ENCODE peak calls at places on chromosome 19, in four cellular contexts. X is CD8-positive, alpha-beta T cell; R is kidney; S is tibial nerve. J is an unnamed sample.
A peak's percentile ranks its signal among the peaks of the same experiment; 100 is the strongest.

GRCh38 chr19:46717716-46718143 is 816 bp upstream of the PRKD2 start:
- DNase-seq in X (no peak), R (no peak), S (no peak), J (no peak)

GRCh38 chr19:42277821-42278809 is 9.1 kb downstream of the CIC start:
- DNase-seq in X (no peak), S (no peak), R (peak; percentile 72), J (no peak)

GRCh38 chr19:43444531-43445340 is 20.7 kb downstream of the LYPD3 start:
- DNase-seq in R (peak; percentile 80), X (no peak), S (no peak), J (no peak)

GRCh38 chr19:38093587-38093986 is 130.4 kb downstream of the DPF1 start:
- DNase-seq in X (no peak), R (no peak), S (no peak), J (no peak)

GRCh38 chr19:12676384-12676792 is 5.3 kb downstream of the DHPS start:
- DNase-seq in S (peak; percentile 88), X (peak; percentile 88), R (peak; percentile 91), J (peak; percentile 87)

GRCh38 chr19:18684642-18684993 is 1.1 kb downstream of the CRTC1 start:
- DNase-seq in X (no peak), R (no peak), S (no peak), J (no peak)

GRCh38 chr19:51394045-51394836 is 3.9 kb upstream of the C19orf84 start:
- DNase-seq in S (peak; percentile 94), X (peak; percentile 85), R (peak; percentile 94), J (peak; percentile 98)

GRCh38 chr19:38265213-38265861 is 964 bp downstream of the SPINT2 start:
- DNase-seq in S (no peak), R (peak; percentile 77), X (peak; percentile 48), J (no peak)

GRCh38 chr19:29668746-29669609 is 3.7 kb downstream of the PLEKHF1 start:
- DNase-seq in X (peak; percentile 54), S (no peak), R (no peak), J (no peak)

GRCh38 chr19:46668662-46669061 is 7.7 kb upstream of the DACT3 start:
- DNase-seq in R (no peak), X (no peak), S (no peak), J (no peak)

GRCh38 chr19:51473009-51473707 is 5.2 kb upstream of the CEACAM18 start:
- DNase-seq in S (peak; percentile 93), R (no peak), X (peak; percentile 90), J (peak; percentile 61)

GRCh38 chr19:19997656-19998268 is 41.5 kb downstream of the ZNF682 start:
- DNase-seq in S (no peak), X (peak; percentile 54), R (no peak), J (peak; percentile 54)

GRCh38 chr19:1672038-1672768 is 19.8 kb upstream of the TCF3 start:
- DNase-seq in R (peak; percentile 80), X (peak; percentile 78), S (no peak), J (no peak)

GRCh38 chr19:1830568-1830967 is 17.7 kb downstream of the REXO1 start:
- DNase-seq in R (no peak), X (no peak), S (no peak), J (no peak)

GRCh38 chr19:991174-991931 is 7.2 kb downstream of the WDR18 start:
- DNase-seq in R (peak; percentile 83), X (no peak), S (no peak), J (no peak)

GRCh38 chr19:29487432-29487831 is 38.4 kb upstream of the VSTM2B start:
- DNase-seq in X (peak; percentile 29), R (no peak), S (no peak), J (no peak)

GRCh38 chr19:15680923-15681322 is 8.0 kb downstream of the CYP4F12 start:
- DNase-seq in R (no peak), S (no peak), X (no peak), J (no peak)

GRCh38 chr19:38557205-38557799 is 60.5 kb downstream of the MAP4K1 start:
- DNase-seq in S (no peak), X (peak; percentile 61), R (no peak), J (no peak)

GRCh38 chr19:30481823-30482222 is 109.6 kb downstream of the ZNF536 start:
- DNase-seq in S (no peak), R (no peak), X (no peak), J (no peak)

GRCh38 chr19:18144361-18144760 is 8.6 kb upstream of the PIK3R2 start:
- DNase-seq in S (no peak), X (no peak), R (no peak), J (no peak)

GRCh38 chr19:55670280-55671053 is 4.6 kb upstream of the EPN1 start:
- DNase-seq in S (no peak), R (peak; percentile 93), X (no peak), J (no peak)

GRCh38 chr19:2337329-2337707 is 8.8 kb downstream of the SPPL2B start:
- DNase-seq in X (no peak), S (peak; percentile 35), R (no peak), J (no peak)

GRCh38 chr19:12994701-12995595 is at the start of gene NFIX:
- DNase-seq in X (peak; percentile 70), R (peak; percentile 85), S (peak; percentile 56), J (no peak)

GRCh38 chr19:873084-874019 is 13.9 kb downstream of the CFD start:
- DNase-seq in R (peak; percentile 89), S (no peak), X (peak; percentile 85), J (no peak)

GRCh38 chr19:30066781-30067759 is 125.0 kb downstream of the URI1 start:
- DNase-seq in X (no peak), S (no peak), R (peak; percentile 32), J (no peak)

GRCh38 chr19:5700455-5701092 is 10.5 kb downstream of the RPL36 start:
- DNase-seq in R (no peak), X (no peak), S (no peak), J (no peak)

GRCh38 chr19:35213678-35214632 is 14.6 kb downstream of the FAM187B start:
- DNase-seq in R (peak; percentile 84), X (peak; percentile 80), S (peak; percentile 85), J (no peak)

GRCh38 chr19:2391118-2391725 is 31.2 kb downstream of the TMPRSS9 start:
- DNase-seq in X (peak; percentile 51), S (peak; percentile 55), R (no peak), J (peak; percentile 35)

GRCh38 chr19:35088514-35088913 is 27.1 kb upstream of the FXYD3 start:
- DNase-seq in R (no peak), S (no peak), X (no peak), J (no peak)

GRCh38 chr19:21158523-21159135 is 16.8 kb downstream of the ZNF431 start:
- DNase-seq in S (no peak), X (no peak), R (no peak), J (no peak)

GRCh38 chr19:9709305-9709704 is 34.4 kb upstream of the ZNF562 start:
- DNase-seq in R (no peak), X (no peak), S (no peak), J (no peak)

GRCh38 chr19:7385062-7385461 is 36.3 kb downstream of the ARHGEF18 start:
- DNase-seq in R (peak; percentile 2), X (no peak), S (no peak), J (no peak)
- H3K36me3 ChIP-seq in R (no peaks in the 10 kb centered on the region), X (peaks cover 54% of the 10 kb centered on the region), S (no peaks in the 10 kb centered on the region), J (no peaks in the 10 kb centered on the region)

GRCh38 chr19:39865186-39865585 is 19.0 kb upstream of the FBL start:
- DNase-seq in S (no peak), R (no peak), X (no peak), J (no peak)

GRCh38 chr19:39865953-39866352 is 19.8 kb upstream of the FBL start:
- DNase-seq in R (no peak), S (no peak), X (no peak), J (no peak)

GRCh38 chr19:39864118-39864517 is 17.9 kb upstream of the FBL start:
- DNase-seq in X (no peak), R (no peak), S (no peak), J (no peak)

GRCh38 chr19:39867952-39868351 is 21.8 kb upstream of the FBL start:
- DNase-seq in R (no peak), S (no peak), X (no peak), J (no peak)

GRCh38 chr19:39867133-39867532 is 21.0 kb upstream of the FBL start:
- DNase-seq in X (no peak), S (no peak), R (no peak), J (no peak)
- H3K27ac ChIP-seq in X (no peak overlapping the region), S (no peak overlapping the region), R (no peak overlapping the region), J (no peak overlapping the region)

GRCh38 chr19:44879309-44880065 is 11.6 kb upstream of the TOMM40 start:
- DNase-seq in X (no peak), R (no peak), S (no peak), J (no peak)
- H3K36me3 ChIP-seq in X (no peaks in the 10 kb centered on the region), R (peaks cover 25% of the 10 kb centered on the region), S (no peaks in the 10 kb centered on the region), J (peaks cover 28% of the 10 kb centered on the region)

DNA sequence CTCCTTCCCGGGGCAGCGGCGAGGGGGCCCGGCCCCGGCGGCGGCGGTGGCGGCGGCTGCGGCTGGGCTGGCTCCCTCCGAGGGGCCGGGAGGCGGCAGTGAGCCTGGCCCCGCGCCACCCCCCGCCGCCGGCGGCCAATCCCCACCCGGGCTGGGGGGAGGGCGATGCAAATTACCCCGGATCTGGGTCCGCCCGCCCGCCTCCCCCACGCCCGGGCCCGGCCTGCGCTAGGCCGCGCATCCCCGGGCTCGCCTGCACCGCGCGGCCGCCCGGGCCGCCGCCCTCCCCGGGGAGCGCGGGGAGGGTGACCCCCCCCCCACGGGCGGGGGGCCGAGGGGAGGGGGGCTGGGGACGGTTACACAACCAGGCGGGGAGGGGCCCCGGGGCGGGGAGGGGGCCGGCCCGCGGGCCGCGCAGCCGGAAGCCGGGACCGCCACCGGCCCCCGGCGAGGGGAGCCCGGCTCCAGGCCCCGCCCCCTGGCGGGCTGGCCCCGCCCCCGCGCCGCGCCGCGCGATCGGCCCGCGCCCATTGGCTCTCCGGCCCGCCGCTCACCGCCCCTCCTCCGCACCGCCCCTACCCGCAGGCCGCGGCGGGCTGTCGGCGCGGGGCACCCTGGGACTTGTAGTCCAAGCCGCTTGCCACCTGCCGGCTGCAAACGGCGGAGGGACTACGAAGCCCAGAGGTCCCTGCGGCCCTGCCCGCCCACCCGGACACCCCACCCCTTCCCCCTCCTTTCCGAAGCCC is 1.1 kb downstream of the ZBTB7A start:
- DNase-seq in R (peak; percentile 100), X (peak; percentile 99), S (peak; percentile 85), J (peak; percentile 87)
- H3K27ac ChIP-seq in R (no peak overlapping the region), X (no peak overlapping the region), S (peak overlapping the region; percentile 88), J (no peak overlapping the region)

GRCh38 chr19:16860118-16860517 is 28.7 kb upstream of the F2RL3 start:
- DNase-seq in R (no peak), X (no peak), S (no peak), J (no peak)

GRCh38 chr19:16861875-16862274 is 26.9 kb upstream of the F2RL3 start:
- DNase-seq in S (no peak), X (no peak), R (no peak), J (no peak)

GRCh38 chr19:16859626-16860025 is 29.2 kb upstream of the F2RL3 start:
- DNase-seq in X (no peak), S (no peak), R (no peak), J (no peak)

GRCh38 chr19:16860996-16861395 is 27.8 kb upstream of the F2RL3 start:
- DNase-seq in R (no peak), X (no peak), S (no peak), J (no peak)

GRCh38 chr19:16862826-16863405 is 25.9 kb upstream of the F2RL3 start:
- DNase-seq in S (no peak), R (no peak), X (no peak), J (no peak)
- H3K36me3 ChIP-seq in S (peaks cover 24% of the 10 kb centered on the region), R (peaks cover 38% of the 10 kb centered on the region), X (peaks cover 31% of the 10 kb centered on the region), J (peaks cover 33% of the 10 kb centered on the region)

GRCh38 chr19:45419895-45420294 is 3.8 kb downstream of the ERCC1 start:
- DNase-seq in R (peak; percentile 63), X (no peak), S (no peak), J (no peak)
- H3K27ac ChIP-seq in R (no peak overlapping the region), X (no peak overlapping the region), S (no peak overlapping the region), J (no peak overlapping the region)

GRCh38 chr19:11058246-11059030 is 30.8 kb upstream of the LDLR start:
- DNase-seq in S (no peak), R (no peak), X (no peak), J (no peak)
- H3K36me3 ChIP-seq in S (no peaks in the 10 kb centered on the region), R (peaks cover 22% of the 10 kb centered on the region), X (no peaks in the 10 kb centered on the region), J (peaks cover 33% of the 10 kb centered on the region)